ENCODE peak calls at places on chromosomes 2 and 18, in eight cellular contexts. D, G, H, N, V, W, Q and X are unnamed samples.

GRCh38 chr2:175309799-175310198 is 128.3 kb upstream of the ATP5MC3 start:
- DNase-seq in N (peak; percentile 7), Q (no peak), W (peak; percentile 29), H (no peak), V (no peak), G (peak; percentile 18), D (peak; percentile 10), X (peak; percentile 26)

GRCh38 chr2:92326-92725 is 46.0 kb upstream of the FAM110C start:
- DNase-seq in N (no peak), Q (no peak), W (no peak), D (no peak), V (no peak), G (no peak), H (no peak), X (no peak)

GRCh38 chr2:109223490-109223889 is 94.5 kb downstream of the SH3RF3 start:
- DNase-seq in W (no peak), V (no peak), H (no peak), Q (peak; percentile 43), D (no peak), N (no peak), G (no peak), X (no peak)

GRCh38 chr2:226660524-226660923 is 139.1 kb downstream of the IRS1 start:
- DNase-seq in Q (peak; percentile 89), V (no peak), H (peak; percentile 87), N (peak; percentile 77), W (no peak), G (peak; percentile 96), D (peak; percentile 85), X (no peak)

GRCh38 chr18:13269599-13270011 is 51.0 kb downstream of the LDLRAD4 start:
- DNase-seq in N (no peak), V (no peak), G (no peak), H (no peak), W (no peak), D (no peak), Q (no peak), X (no peak)

GRCh38 chr2:28434600-28434989 is 41.9 kb downstream of the FOSL2 start:
- DNase-seq in H (no peak), V (no peak), D (no peak), G (no peak), Q (no peak), N (no peak), W (no peak), X (no peak)

GRCh38 chr2:197498937-197499593 is 575 bp downstream of the HSPD1 start:
- DNase-seq in W (peak; percentile 45), G (peak; percentile 40), Q (peak; percentile 72), V (peak; percentile 69), D (peak; percentile 42), N (no peak), H (peak; percentile 32), X (peak; percentile 59)

GRCh38 chr2:113876503-113877387 is 13.1 kb upstream of the ACTR3 start:
- DNase-seq in H (no peak), G (no peak), V (peak; percentile 39), N (no peak), D (no peak), Q (no peak), W (no peak), X (no peak)

GRCh38 chr2:23375448-23375847 is 9.5 kb upstream of the KLHL29 start:
- DNase-seq in G (no peak), H (no peak), D (peak; percentile 24), W (no peak), N (no peak), Q (no peak), V (no peak), X (peak; percentile 35)

GRCh38 chr2:202171246-202171833 is 67.1 kb downstream of the SUMO1 start:
- DNase-seq in N (no peak), V (no peak), H (no peak), D (no peak), Q (no peak), G (no peak), W (peak; percentile 32), X (no peak)

GRCh38 chr18:73842795-73843394 is 304.7 kb downstream of the FBXO15 start:
- DNase-seq in H (peak; percentile 66), V (no peak), D (peak; percentile 65), W (peak; percentile 56), Q (no peak), N (no peak), G (peak; percentile 65), X (peak; percentile 54)

GRCh38 chr2:234968633-234969328 is 17.0 kb downstream of the SH3BP4 start:
- DNase-seq in G (no peak), D (no peak), Q (no peak), W (no peak), V (no peak), H (no peak), N (no peak), X (no peak)

GRCh38 chr2:165902929-165903328 is 50.6 kb downstream of the TTC21B start:
- DNase-seq in N (no peak), G (peak; percentile 45), V (no peak), H (no peak), Q (no peak), D (peak; percentile 17), W (no peak), X (peak; percentile 4)

GRCh38 chr2:28681216-28681981 is 70.2 kb upstream of the PPP1CB start:
- DNase-seq in V (peak; percentile 46), G (peak; percentile 43), Q (no peak), D (peak; percentile 81), H (no peak), W (peak; percentile 82), N (no peak), X (peak; percentile 81)

GRCh38 chr18:64410685-64411084 is 261.8 kb upstream of the LINC00305 start:
- DNase-seq in G (no peak), Q (no peak), V (no peak), H (no peak), N (no peak), D (no peak), W (no peak), X (no peak)

GRCh38 chr18:64407606-64408005 is 258.7 kb upstream of the LINC00305 start:
- DNase-seq in Q (no peak), V (no peak), D (no peak), H (no peak), W (no peak), G (no peak), N (no peak), X (no peak)

GRCh38 chr18:64405161-64405560 is 256.3 kb upstream of the LINC00305 start:
- DNase-seq in W (no peak), H (no peak), Q (no peak), G (no peak), N (no peak), V (no peak), D (peak; percentile 16), X (no peak)

GRCh38 chr18:64403784-64404498 is 255.1 kb upstream of the LINC00305 start:
- DNase-seq in D (no peak), V (no peak), H (no peak), G (no peak), Q (no peak), W (no peak), N (no peak), X (no peak)

DNA sequence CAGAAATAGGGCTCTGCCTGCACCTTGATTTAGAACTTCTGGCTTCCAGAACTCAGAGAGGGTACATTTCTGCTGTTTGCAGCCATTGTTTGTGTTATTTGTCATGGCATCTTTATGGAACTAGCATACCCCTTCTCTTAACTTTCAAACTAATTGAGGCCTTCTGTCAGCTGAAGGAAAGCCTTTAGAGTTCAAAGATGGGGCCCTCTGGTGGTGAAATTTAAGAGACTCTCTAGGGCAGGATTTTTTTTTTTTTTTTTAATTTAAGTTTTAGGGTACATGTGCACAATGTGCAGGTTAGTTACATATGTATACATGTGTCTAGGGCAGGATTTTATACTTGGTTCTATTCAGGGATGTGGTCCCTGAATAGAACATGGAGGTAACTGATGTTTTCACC is 260.6 kb upstream of the LINC00305 start:
- DNase-seq in Q (no peak), H (no peak), D (no peak), G (no peak), N (no peak), W (peak; percentile 17), V (no peak), X (peak; percentile 19)
- TF ChIP-seq CTCF in Q (peak; percentile 53), H (peak; percentile 31), D (no peak), G (no peak), N (no peak), W (peak; percentile 41), V (peak; percentile 37), X (no peak)

GRCh38 chr2:173713904-173714555 is 251.1 kb downstream of the SP3 start:
- DNase-seq in W (no peak), N (no peak), V (no peak), G (no peak), H (no peak), Q (no peak), D (no peak), X (no peak)

GRCh38 chr2:173720310-173720709 is 244.9 kb downstream of the SP3 start:
- DNase-seq in N (no peak), G (peak; percentile 69), V (no peak), H (no peak), D (peak; percentile 60), Q (no peak), W (no peak), X (no peak)

GRCh38 chr2:173719471-173719870 is 245.7 kb downstream of the SP3 start:
- DNase-seq in V (no peak), H (no peak), N (no peak), W (no peak), G (peak; percentile 47), D (no peak), Q (no peak), X (no peak)

GRCh38 chr2:173715483-173715882 is 249.7 kb downstream of the SP3 start:
- DNase-seq in H (no peak), N (no peak), W (no peak), V (no peak), G (peak; percentile 7), Q (no peak), D (no peak), X (no peak)

DNA sequence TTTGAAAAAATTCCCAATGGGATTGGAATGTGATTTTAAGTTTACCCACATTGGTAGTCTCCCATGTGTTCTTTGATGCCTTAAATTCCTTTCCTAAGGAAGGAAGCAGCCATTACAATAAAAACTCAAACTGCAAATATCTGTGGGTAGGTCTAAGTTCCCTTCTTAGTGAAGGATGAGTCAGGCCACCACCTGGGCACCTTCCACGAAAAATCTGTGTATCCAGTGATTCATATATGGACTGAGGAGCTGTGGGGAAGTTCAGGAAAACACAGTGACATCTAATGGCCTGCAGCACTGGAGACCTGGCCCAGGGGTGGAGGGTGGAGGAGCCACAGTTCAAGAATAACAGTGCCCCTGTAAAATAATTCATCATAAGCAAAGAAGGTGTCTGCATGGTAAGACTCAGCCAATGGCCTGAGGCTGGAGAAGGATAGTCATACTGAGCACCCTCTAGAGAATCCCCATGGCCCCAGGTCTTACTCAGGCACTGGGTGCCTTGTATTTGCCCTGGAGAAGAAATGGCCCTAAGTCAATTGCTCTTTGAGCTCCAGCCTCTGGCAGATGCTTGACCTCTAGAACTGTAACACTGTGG is 248.6 kb downstream of the SP3 start:
- DNase-seq in H (no peak), W (no peak), V (no peak), D (no peak), G (no peak), N (no peak), Q (no peak), X (no peak)
- TF ChIP-seq CTCF in H (no peak), W (no peak), V (no peak), D (no peak), G (no peak), N (no peak), Q (no peak), X (no peak)

GRCh38 chr2:193963472-193964119 is 1693.4 kb upstream of the SLC39A10 start:
- DNase-seq in D (no peak), V (no peak), W (peak; percentile 3), Q (no peak), H (no peak), N (no peak), G (peak; percentile 82), X (peak; percentile 3)
- TF ChIP-seq CTCF in D (no peak), V (no peak), W (peak; percentile 47), Q (no peak), H (no peak), N (peak; percentile 60), G (peak; percentile 80), X (no peak)

GRCh38 chr2:17520761-17521160 is 2.5 kb upstream of the RAD51AP2 start:
- DNase-seq in Q (no peak), V (no peak), H (no peak), W (no peak), D (no peak), G (no peak), N (no peak), X (no peak)
- TF ChIP-seq CTCF in Q (no peak), V (no peak), H (no peak), W (no peak), D (no peak), G (no peak), N (no peak), X (no peak)